ENCODE peak calls at places on chromosomes 2 and 18, in seven cellular contexts. One of them, this sample, is unnamed.

GRCh38 chr2:46268986-46269385 is 28.2 kb upstream of the EPAS1 start:
- DNase-seq in esophagus muscularis mucosa: peak
- DNase-seq in H54: no peak
- DNase-seq in spleen: no peak
- DNase-seq in breast epithelium: no peak
- DNase-seq in upper lobe of left lung: no peak
- DNase-seq in transverse colon: no peak
- DNase-seq in this sample: no peak

GRCh38 chr18:12657048-12657848 is 659 bp downstream of the SPIRE1 start:
- DNase-seq in esophagus muscularis mucosa: no peak
- DNase-seq in H54: peak
- DNase-seq in spleen: peak
- DNase-seq in breast epithelium: no peak
- DNase-seq in transverse colon: peak
- DNase-seq in upper lobe of left lung: peak
- DNase-seq in this sample: peak

GRCh38 chr2:31558401-31559295 is 22.1 kb downstream of the SRD5A2 start:
- DNase-seq in spleen: no peak
- DNase-seq in upper lobe of left lung: no peak
- DNase-seq in transverse colon: no peak
- DNase-seq in H54: no peak
- DNase-seq in esophagus muscularis mucosa: no peak
- DNase-seq in breast epithelium: peak
- DNase-seq in this sample: no peak

GRCh38 chr2:161353543-161353942 is 45.3 kb downstream of the PSMD14 start:
- DNase-seq in H54: no peak
- DNase-seq in upper lobe of left lung: no peak
- DNase-seq in esophagus muscularis mucosa: no peak
- DNase-seq in breast epithelium: no peak
- DNase-seq in transverse colon: no peak
- DNase-seq in spleen: no peak
- DNase-seq in this sample: no peak

GRCh38 chr2:11500702-11501303 is 33.0 kb upstream of the GREB1 start:
- DNase-seq in transverse colon: no peak
- DNase-seq in H54: no peak
- DNase-seq in esophagus muscularis mucosa: no peak
- DNase-seq in upper lobe of left lung: no peak
- DNase-seq in spleen: no peak
- DNase-seq in breast epithelium: no peak
- DNase-seq in this sample: no peak

GRCh38 chr2:72173640-72174321 is 26.1 kb upstream of the CYP26B1 start:
- DNase-seq in breast epithelium: no peak
- DNase-seq in esophagus muscularis mucosa: peak
- DNase-seq in spleen: no peak
- DNase-seq in H54: no peak
- DNase-seq in upper lobe of left lung: no peak
- DNase-seq in transverse colon: no peak
- DNase-seq in this sample: no peak

GRCh38 chr18:11553098-11553940 is 56.1 kb upstream of the SLC35G4 start:
- DNase-seq in transverse colon: no peak
- DNase-seq in spleen: no peak
- DNase-seq in upper lobe of left lung: no peak
- DNase-seq in breast epithelium: no peak
- DNase-seq in esophagus muscularis mucosa: peak
- DNase-seq in H54: peak
- DNase-seq in this sample: no peak

GRCh38 chr2:196927318-196928225 is 1.1 kb upstream of the PGAP1 start:
- DNase-seq in esophagus muscularis mucosa: no peak
- DNase-seq in breast epithelium: no peak
- DNase-seq in H54: no peak
- DNase-seq in transverse colon: no peak
- DNase-seq in upper lobe of left lung: no peak
- DNase-seq in spleen: no peak
- DNase-seq in this sample: peak

GRCh38 chr2:236178921-236179652 is 10.9 kb upstream of the GBX2 start:
- DNase-seq in esophagus muscularis mucosa: no peak
- DNase-seq in H54: no peak
- DNase-seq in spleen: no peak
- DNase-seq in transverse colon: no peak
- DNase-seq in upper lobe of left lung: no peak
- DNase-seq in breast epithelium: no peak
- DNase-seq in this sample: no peak

GRCh38 chr18:13433088-13433487 is 214.5 kb downstream of the LDLRAD4 start:
- DNase-seq in transverse colon: no peak
- DNase-seq in H54: no peak
- DNase-seq in breast epithelium: no peak
- DNase-seq in spleen: no peak
- DNase-seq in esophagus muscularis mucosa: no peak
- DNase-seq in upper lobe of left lung: no peak
- DNase-seq in this sample: no peak

GRCh38 chr2:10424051-10424450 is 24.1 kb downstream of the ODC1 start:
- DNase-seq in transverse colon: no peak
- DNase-seq in upper lobe of left lung: no peak
- DNase-seq in spleen: peak
- DNase-seq in esophagus muscularis mucosa: no peak
- DNase-seq in breast epithelium: no peak
- DNase-seq in H54: peak
- DNase-seq in this sample: no peak

GRCh38 chr2:8209494-8209893 is 472.4 kb upstream of the ID2 start:
- DNase-seq in upper lobe of left lung: no peak
- DNase-seq in transverse colon: no peak
- DNase-seq in spleen: no peak
- DNase-seq in breast epithelium: no peak
- DNase-seq in H54: no peak
- DNase-seq in esophagus muscularis mucosa: no peak
- DNase-seq in this sample: no peak

GRCh38 chr2:65364054-65364651 is 68.2 kb downstream of the SPRED2 start:
- DNase-seq in esophagus muscularis mucosa: peak
- DNase-seq in transverse colon: no peak
- DNase-seq in H54: no peak
- DNase-seq in breast epithelium: no peak
- DNase-seq in upper lobe of left lung: no peak
- DNase-seq in spleen: no peak
- DNase-seq in this sample: no peak

GRCh38 chr2:26768759-26769500 is 4.8 kb downstream of the SLC35F6 start:
- DNase-seq in H54: peak
- DNase-seq in transverse colon: peak
- DNase-seq in spleen: peak
- DNase-seq in upper lobe of left lung: no peak
- DNase-seq in esophagus muscularis mucosa: peak
- DNase-seq in breast epithelium: peak
- DNase-seq in this sample: peak

GRCh38 chr2:85325466-85325811 is 2.4 kb downstream of the TGOLN2 start:
- DNase-seq in transverse colon: no peak
- DNase-seq in H54: no peak
- DNase-seq in breast epithelium: no peak
- DNase-seq in esophagus muscularis mucosa: no peak
- DNase-seq in spleen: no peak
- DNase-seq in upper lobe of left lung: no peak
- DNase-seq in this sample: no peak

GRCh38 chr2:85324639-85325465 is 2.9 kb downstream of the TGOLN2 start:
- DNase-seq in transverse colon: peak
- DNase-seq in breast epithelium: no peak
- DNase-seq in upper lobe of left lung: no peak
- DNase-seq in H54: no peak
- DNase-seq in spleen: no peak
- DNase-seq in esophagus muscularis mucosa: no peak
- DNase-seq in this sample: no peak

GRCh38 chr2:85326406-85326945 is 1.3 kb downstream of the TGOLN2 start:
- DNase-seq in H54: no peak
- DNase-seq in spleen: peak
- DNase-seq in transverse colon: peak
- DNase-seq in esophagus muscularis mucosa: no peak
- DNase-seq in upper lobe of left lung: no peak
- DNase-seq in breast epithelium: no peak
- DNase-seq in this sample: no peak

GRCh38 chr2:85319811-85320210 is 8.0 kb downstream of the TGOLN2 start:
- DNase-seq in esophagus muscularis mucosa: no peak
- DNase-seq in upper lobe of left lung: no peak
- DNase-seq in H54: no peak
- DNase-seq in spleen: no peak
- DNase-seq in transverse colon: no peak
- DNase-seq in breast epithelium: no peak
- DNase-seq in this sample: no peak

GRCh38 chr2:85323351-85323987 is 4.3 kb downstream of the TGOLN2 start:
- DNase-seq in esophagus muscularis mucosa: no peak
- DNase-seq in breast epithelium: no peak
- DNase-seq in transverse colon: no peak
- DNase-seq in H54: no peak
- DNase-seq in upper lobe of left lung: no peak
- DNase-seq in spleen: no peak
- DNase-seq in this sample: no peak
- TF ChIP-seq POLR2A in esophagus muscularis mucosa: no peak
- TF ChIP-seq POLR2A in breast epithelium: no peak
- TF ChIP-seq POLR2A in transverse colon: no peak
- TF ChIP-seq POLR2A in H54: no peak
- TF ChIP-seq POLR2A in upper lobe of left lung: no peak
- TF ChIP-seq POLR2A in spleen: no peak
- TF ChIP-seq POLR2A in this sample: no peak

DNA sequence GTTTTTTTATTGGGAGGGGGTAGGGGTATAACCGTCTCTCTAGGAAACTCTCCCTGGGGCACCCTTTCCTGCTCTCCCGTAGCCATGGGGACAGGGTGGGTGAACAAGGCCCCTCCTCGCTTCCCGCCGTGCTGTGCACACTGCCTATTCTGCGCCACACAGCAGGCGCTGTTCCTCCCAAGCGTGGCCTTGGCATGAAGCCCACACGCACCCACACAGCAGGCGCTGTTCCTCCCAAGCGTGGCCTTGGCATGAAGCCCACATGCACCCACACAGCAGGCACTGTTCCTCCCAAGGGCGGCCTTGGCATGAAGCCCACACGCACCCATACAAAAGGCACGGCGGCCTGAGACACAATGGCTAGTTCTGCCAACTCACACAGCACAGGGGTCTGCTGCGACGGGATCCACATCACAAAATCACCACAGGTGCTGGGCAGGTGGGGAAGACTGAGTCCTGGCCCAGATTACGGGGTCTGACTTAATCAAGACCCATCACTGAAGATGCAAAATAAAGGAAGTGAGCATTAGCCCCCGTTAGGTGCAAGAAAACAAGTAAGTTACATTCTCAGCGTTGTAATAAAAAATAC is 46.6 kb upstream of the TPO start:
- DNase-seq in transverse colon: peak
- DNase-seq in upper lobe of left lung: peak
- DNase-seq in esophagus muscularis mucosa: no peak
- DNase-seq in H54: no peak
- DNase-seq in breast epithelium: peak
- DNase-seq in spleen: peak
- DNase-seq in this sample: peak
- TF ChIP-seq POLR2A in transverse colon: no peak
- TF ChIP-seq POLR2A in upper lobe of left lung: no peak
- TF ChIP-seq POLR2A in esophagus muscularis mucosa: no peak
- TF ChIP-seq POLR2A in H54: no peak
- TF ChIP-seq POLR2A in breast epithelium: no peak
- TF ChIP-seq POLR2A in spleen: no peak
- TF ChIP-seq POLR2A in this sample: no peak

GRCh38 chr2:165793779-165794519 is at the start of gene GALNT3:
- DNase-seq in spleen: peak
- DNase-seq in upper lobe of left lung: peak
- DNase-seq in H54: no peak
- DNase-seq in breast epithelium: peak
- DNase-seq in esophagus muscularis mucosa: no peak
- DNase-seq in transverse colon: peak
- DNase-seq in this sample: peak
- TF ChIP-seq POLR2A in spleen: no peak
- TF ChIP-seq POLR2A in upper lobe of left lung: no peak
- TF ChIP-seq POLR2A in H54: no peak
- TF ChIP-seq POLR2A in breast epithelium: no peak
- TF ChIP-seq POLR2A in esophagus muscularis mucosa: no peak
- TF ChIP-seq POLR2A in transverse colon: peak
- TF ChIP-seq POLR2A in this sample: no peak

DNA sequence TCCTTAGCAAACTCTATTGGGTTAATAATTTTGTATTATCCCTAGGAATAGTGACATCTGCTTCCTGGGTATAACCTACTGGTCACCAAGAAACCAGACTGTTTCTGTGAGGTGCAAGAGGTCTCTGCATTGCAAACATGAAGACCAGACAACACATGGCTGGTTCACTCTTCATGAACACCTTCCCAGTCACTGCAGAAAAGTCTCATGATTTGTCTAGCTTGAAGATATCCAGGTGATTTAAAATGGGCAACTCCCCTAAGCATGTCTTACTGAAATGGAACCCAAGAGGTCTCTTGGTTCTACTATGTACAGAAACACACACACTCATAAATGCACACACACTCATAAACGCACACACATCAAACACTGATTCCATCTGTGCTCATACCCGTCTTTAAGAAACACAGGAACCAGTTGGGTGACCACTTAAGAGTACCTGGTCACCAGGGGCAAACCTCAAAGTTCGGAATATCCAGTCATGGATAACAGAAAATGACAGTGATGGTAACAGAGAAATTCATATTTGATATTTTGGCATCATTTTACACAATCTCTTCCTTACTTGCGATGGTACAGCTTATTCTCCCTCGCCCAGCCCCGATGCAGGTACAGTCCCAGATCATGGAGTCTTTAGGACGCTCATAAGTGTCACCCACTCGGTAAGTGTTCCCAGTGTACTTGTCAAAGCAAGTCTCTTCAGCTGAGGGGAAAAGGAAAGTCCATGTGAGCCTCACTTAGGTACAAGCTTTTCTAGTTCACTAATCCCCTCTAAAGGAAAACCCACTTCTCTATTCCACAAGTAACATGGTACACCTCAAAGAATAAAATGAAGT is 2.9 kb downstream of the FN1 start:
- DNase-seq in esophagus muscularis mucosa: no peak
- DNase-seq in H54: no peak
- DNase-seq in spleen: no peak
- DNase-seq in upper lobe of left lung: no peak
- DNase-seq in breast epithelium: no peak
- DNase-seq in transverse colon: no peak
- DNase-seq in this sample: no peak
- TF ChIP-seq POLR2A in esophagus muscularis mucosa: no peak
- TF ChIP-seq POLR2A in H54: no peak
- TF ChIP-seq POLR2A in spleen: no peak
- TF ChIP-seq POLR2A in upper lobe of left lung: no peak
- TF ChIP-seq POLR2A in breast epithelium: no peak
- TF ChIP-seq POLR2A in transverse colon: no peak
- TF ChIP-seq POLR2A in this sample: no peak

DNA sequence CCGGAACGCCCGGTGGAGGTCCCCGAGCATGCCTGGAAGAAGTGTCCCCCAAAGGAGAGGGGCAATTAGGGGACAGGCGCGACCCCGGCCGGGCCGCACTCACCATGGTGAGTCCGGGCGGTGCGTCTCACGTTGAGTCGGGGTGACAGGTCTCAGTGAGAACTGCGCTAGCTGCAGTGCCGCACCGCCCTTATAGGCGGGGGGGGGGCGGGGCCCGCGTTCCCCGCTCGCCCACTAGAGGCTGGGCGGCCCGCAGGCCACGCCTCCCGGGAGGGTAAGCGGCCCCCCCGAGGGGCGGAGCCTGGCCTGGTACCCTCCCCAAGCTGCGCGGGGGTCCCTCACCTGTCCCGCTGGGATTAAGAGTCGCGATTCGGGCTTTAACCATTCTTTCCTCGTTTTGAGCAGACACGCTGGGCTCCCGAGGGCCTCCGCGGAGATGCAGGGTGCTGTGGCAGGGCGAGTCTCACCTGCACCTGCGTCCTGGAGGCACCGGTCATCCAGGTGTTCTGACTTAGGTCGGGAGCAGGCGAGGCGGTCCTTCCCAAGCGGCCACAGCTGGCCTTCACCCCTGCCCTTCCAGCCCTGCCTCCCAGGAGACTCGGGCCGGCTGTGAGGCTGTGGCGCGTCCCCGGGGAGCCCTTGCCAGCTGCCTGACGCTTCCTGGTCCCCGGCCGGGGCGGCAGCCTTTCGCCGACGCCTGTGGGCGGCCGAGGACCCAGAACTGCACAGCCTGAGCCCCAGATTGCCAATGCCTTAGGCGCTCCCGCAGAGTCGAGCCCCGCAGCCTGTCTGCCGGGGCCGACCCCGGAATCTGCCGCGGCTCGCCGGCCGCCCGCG is at the start of gene TUBA4A:
- DNase-seq in H54: peak
- DNase-seq in esophagus muscularis mucosa: peak
- DNase-seq in upper lobe of left lung: peak
- DNase-seq in breast epithelium: peak
- DNase-seq in spleen: peak
- DNase-seq in transverse colon: peak
- DNase-seq in this sample: peak
- TF ChIP-seq POLR2A in H54: peak
- TF ChIP-seq POLR2A in esophagus muscularis mucosa: peak
- TF ChIP-seq POLR2A in upper lobe of left lung: no peak
- TF ChIP-seq POLR2A in breast epithelium: peak
- TF ChIP-seq POLR2A in spleen: peak
- TF ChIP-seq POLR2A in transverse colon: peak
- TF ChIP-seq POLR2A in this sample: peak

This sample was measured in ovary.